ENCODE peak calls at places on chromosomes 7 and 10, in seven cellular contexts. X is HFFc6; Q is kidney; N is NB4; M is pancreas; O is activated CD8-positive, alpha-beta T cell treated with anti-CD3 and anti-CD28 coated beads for 36 hours; T is lung. U is an unnamed sample.

GRCh38 chr10:27724287-27724686 is 21.3 kb downstream of the MKX start:
- DNase-seq in O (no peak), X (peak; percentile 60), M (no peak), T (no peak), N (peak; percentile 8), Q (no peak), U (no peak)

GRCh38 chr7:46969303-46970130 is 612.4 kb downstream of the TNS3 start:
- DNase-seq in N (no peak), X (peak; percentile 22), Q (no peak), M (no peak), O (no peak), T (no peak), U (no peak)

GRCh38 chr7:27375958-27376357 is 133.4 kb downstream of the EVX1 start:
- DNase-seq in M (no peak), Q (no peak), N (no peak), T (no peak), O (no peak), X (no peak), U (no peak)

GRCh38 chr10:113680172-113681111 is 730 bp downstream of the CASP7 start:
- DNase-seq in X (peak; percentile 59), M (peak; percentile 69), Q (peak; percentile 83), T (peak; percentile 38), O (peak; percentile 71), N (peak; percentile 88), U (no peak)

GRCh38 chr10:7444576-7445226 is 33.9 kb upstream of the SFMBT2 start:
- DNase-seq in Q (no peak), O (no peak), M (no peak), T (no peak), X (no peak), N (no peak), U (no peak)

GRCh38 chr10:96512997-96513685 is 585 bp downstream of the TLL2 start:
- DNase-seq in Q (peak; percentile 76), M (peak; percentile 77), N (peak; percentile 20), O (peak; percentile 66), X (no peak), T (no peak), U (no peak)

GRCh38 chr7:50369408-50370026 is 65.0 kb downstream of the IKZF1 start:
- DNase-seq in O (peak; percentile 60), M (no peak), Q (no peak), X (peak; percentile 1), T (no peak), N (peak; percentile 90), U (no peak)

GRCh38 chr10:132678436-132679216 is 107.3 kb downstream of the NKX6-2 start:
- DNase-seq in N (no peak), M (no peak), Q (peak; percentile 51), X (no peak), T (no peak), O (no peak), U (no peak)

GRCh38 chr10:75145590-75145989 is 34.1 kb downstream of the SAMD8 start:
- DNase-seq in T (no peak), O (peak; percentile 30), M (no peak), X (no peak), N (peak; percentile 39), Q (no peak), U (no peak)

GRCh38 chr10:7471720-7472367 is 61.0 kb upstream of the SFMBT2 start:
- DNase-seq in Q (no peak), M (no peak), O (peak; percentile 31), X (no peak), T (no peak), N (peak; percentile 71), U (peak; percentile 26)

GRCh38 chr7:2247141-2247985 is 5.3 kb downstream of the NUDT1 start:
- DNase-seq in O (peak; percentile 35), Q (no peak), X (no peak), T (no peak), N (peak; percentile 59), M (peak; percentile 51), U (peak; percentile 79)

GRCh38 chr7:46707973-46708372 is 786.9 kb upstream of the IGFBP3 start:
- DNase-seq in N (no peak), O (no peak), X (no peak), T (no peak), M (no peak), Q (no peak), U (no peak)

GRCh38 chr10:29634764-29635625 is at the start of gene SVIL:
- DNase-seq in X (peak; percentile 33), T (peak; percentile 62), Q (peak; percentile 70), O (no peak), N (peak; percentile 50), M (no peak), U (no peak)

GRCh38 chr7:106957766-106958165 is 86.7 kb upstream of the PRKAR2B start:
- DNase-seq in T (peak; percentile 29), N (peak; percentile 46), O (no peak), X (peak; percentile 48), Q (no peak), M (no peak), U (no peak)

GRCh38 chr10:31314256-31315183 is 4.5 kb upstream of the ZEB1 start:
- DNase-seq in N (no peak), X (no peak), M (no peak), O (no peak), T (no peak), Q (peak; percentile 14), U (no peak)

GRCh38 chr7:6409091-6409490 is 38.7 kb downstream of the DAGLB start:
- DNase-seq in X (no peak), O (no peak), Q (peak; percentile 57), M (no peak), N (no peak), T (no peak), U (no peak)

GRCh38 chr10:23432639-23433038 is 6.2 kb upstream of the OTUD1 start:
- DNase-seq in X (no peak), N (peak; percentile 45), O (no peak), Q (no peak), M (no peak), T (no peak), U (no peak)

DNA sequence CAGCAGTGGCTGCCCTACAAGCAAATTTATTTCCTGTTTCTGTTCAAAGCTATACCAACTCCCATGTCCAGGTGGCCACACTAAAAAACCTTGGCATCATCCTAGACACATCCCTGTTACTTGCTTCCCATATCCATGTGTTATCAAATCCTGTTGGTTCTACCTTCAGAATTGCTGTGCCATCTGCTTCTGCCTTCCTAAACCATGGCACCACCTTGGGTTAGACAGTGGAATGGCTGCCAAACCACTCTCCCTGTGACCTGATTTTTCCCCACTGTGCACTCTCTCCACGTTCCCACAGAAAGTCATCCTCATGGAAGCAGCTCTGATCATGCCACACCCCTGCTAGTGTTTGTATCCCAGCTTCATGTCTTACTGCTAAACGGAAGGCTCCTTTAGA is 697.6 kb upstream of the GALNT17 start:
- DNase-seq in M (no peak), O (no peak), T (no peak), X (no peak), N (no peak), Q (no peak), U (no peak)
- TF ChIP-seq CTCF in M (no peak), O (no peak), T (no peak), X (no peak), N (no peak), Q (no peak), U (no peak)

GRCh38 chr7:116873619-116874018 is 11.2 kb downstream of the CAPZA2 start:
- DNase-seq in O (no peak), T (no peak), X (no peak), N (no peak), Q (no peak), M (no peak), U (no peak)

GRCh38 chr7:116877443-116878217 is 15.2 kb downstream of the CAPZA2 start:
- DNase-seq in Q (no peak), M (no peak), O (no peak), T (no peak), N (no peak), X (no peak), U (no peak)

GRCh38 chr7:116871061-116871700 is 8.8 kb downstream of the CAPZA2 start:
- DNase-seq in T (no peak), O (no peak), M (no peak), X (no peak), N (no peak), Q (no peak), U (no peak)

GRCh38 chr7:116872026-116872425 is 9.6 kb downstream of the CAPZA2 start:
- DNase-seq in X (no peak), O (no peak), M (no peak), N (no peak), Q (no peak), T (no peak), U (no peak)

DNA sequence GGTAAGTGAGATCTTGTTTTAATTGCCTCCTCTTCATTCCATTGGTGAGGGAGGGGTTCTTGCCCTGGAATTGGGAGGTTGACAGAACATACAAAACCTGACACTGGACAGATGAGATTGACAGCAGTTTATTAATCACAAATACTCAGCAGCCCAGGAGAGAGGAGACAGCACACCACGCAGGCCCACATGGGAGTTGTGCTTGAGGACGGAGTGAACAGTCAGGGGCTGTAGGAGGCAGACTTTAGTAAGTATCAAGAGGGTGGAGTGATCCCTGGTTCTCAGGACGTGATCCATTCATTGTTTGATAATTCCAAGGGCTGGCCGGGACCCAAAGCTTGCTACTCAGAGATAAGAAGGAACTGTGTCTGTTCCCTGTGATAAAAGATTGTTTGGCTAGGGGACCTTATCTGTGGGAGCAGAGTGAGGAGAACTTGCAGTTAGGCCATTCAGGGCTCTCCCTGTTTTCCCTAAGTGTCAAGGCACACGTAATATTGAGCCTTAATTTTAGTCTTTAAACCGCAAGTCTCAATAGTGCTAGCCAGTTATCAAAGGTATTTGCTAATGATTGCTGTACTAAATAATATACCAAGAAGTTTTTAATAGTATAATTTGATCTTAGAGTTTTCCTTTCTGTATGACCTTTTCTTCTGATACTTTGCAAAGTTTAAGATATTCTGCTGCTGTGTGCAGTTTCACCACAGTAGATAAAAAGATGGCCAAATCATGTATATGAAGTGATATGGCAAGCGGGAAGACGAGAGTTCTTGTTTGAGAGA is 14.5 kb downstream of the CAPZA2 start:
- DNase-seq in N (no peak), Q (no peak), O (no peak), M (no peak), X (no peak), T (peak; percentile 51), U (peak; percentile 18)
- TF ChIP-seq CTCF in N (no peak), Q (no peak), O (no peak), M (no peak), X (no peak), T (no peak), U (no peak)

GRCh38 chr10:19917756-19918478 is 101.7 kb downstream of the PLXDC2 start:
- DNase-seq in T (no peak), X (no peak), M (no peak), Q (no peak), N (no peak), O (no peak), U (no peak)
- TF ChIP-seq CTCF in T (no peak), X (no peak), M (no peak), Q (no peak), N (no peak), O (no peak), U (no peak)

DNA sequence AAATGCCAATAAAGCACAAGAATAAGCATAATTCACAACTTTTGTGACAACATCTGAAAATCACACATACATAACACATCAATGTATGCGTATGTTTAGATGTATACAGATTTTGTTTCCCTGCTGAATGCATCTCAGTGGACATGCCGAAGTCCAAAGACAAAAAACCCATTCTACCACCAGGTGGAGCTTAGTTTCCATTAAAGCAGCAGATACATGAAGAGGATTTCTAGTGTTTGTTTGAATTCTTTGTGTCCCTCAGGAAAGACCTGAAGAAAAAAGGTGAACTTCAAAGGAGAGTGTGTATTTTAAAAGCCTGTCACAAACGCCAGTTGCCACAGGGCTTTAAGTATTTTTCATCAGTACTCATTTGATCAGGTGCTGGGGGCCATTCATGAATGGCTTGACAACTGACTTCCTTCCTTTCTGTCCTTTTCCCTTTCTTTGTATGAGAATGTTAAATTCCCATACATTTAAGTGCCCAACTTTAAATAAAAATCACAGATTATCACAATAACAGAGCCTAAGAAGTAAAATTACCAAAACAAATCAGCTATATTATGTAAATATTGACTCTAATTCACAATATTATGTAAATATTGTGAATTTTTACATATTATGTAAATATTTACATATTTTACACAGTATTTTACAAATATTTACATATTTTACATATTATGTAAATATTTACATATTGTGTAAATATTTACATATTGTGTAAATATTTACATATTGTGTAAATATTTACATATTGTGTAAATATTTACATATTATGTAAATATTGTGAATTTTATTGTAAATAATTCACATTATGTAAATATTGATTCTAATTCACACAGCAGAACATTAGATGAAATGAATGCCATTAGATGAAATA is 343.0 kb downstream of the CRPPA start:
- DNase-seq in X (peak; percentile 52), M (no peak), Q (no peak), T (no peak), N (peak; percentile 68), O (peak; percentile 30), U (no peak)
- TF ChIP-seq CTCF in X (peak; percentile 90), M (peak; percentile 59), Q (peak; percentile 54), T (peak; percentile 42), N (peak; percentile 64), O (peak; percentile 55), U (peak; percentile 78)